ENCODE peak calls at places on chromosomes 12 and 14, in nine cellular contexts. N is HepG2, X is glutamatergic neuron, M is GM13976, F is NB4, G is bronchial epithelial cell, U is pancreas, B is GM23338, W is GM12865. E is an unnamed sample.

GRCh38 chr14:69573205-69573840 is 1.3 kb downstream of the CCDC177 start:
- DNase-seq in N (no peak), X (no peak), M (no peak), F (no peak), G (no peak), U (no peak), B (peak), W (no peak), E (no peak)

GRCh38 chr12:104677441-104678089 is 220.8 kb downstream of the CHST11 start:
- DNase-seq in N (no peak), X (no peak), M (no peak), F (no peak), G (peak), U (no peak), B (no peak), W (no peak), E (no peak)

GRCh38 chr12:48969160-48969771 is 2.3 kb downstream of the WNT10B start:
- DNase-seq in N (no peak), X (no peak), M (no peak), F (no peak), G (no peak), U (no peak), B (peak), W (no peak), E (no peak)

GRCh38 chr12:77625441-77625840 is 205.3 kb upstream of the NAV3 start:
- DNase-seq in N (no peak), X (no peak), M (no peak), F (no peak), G (peak), U (no peak), B (no peak), W (no peak), E (peak)

GRCh38 chr12:92551853-92552397 is 150.9 kb upstream of the PLEKHG7 start:
- DNase-seq in N (no peak), X (no peak), M (peak), F (peak), G (peak), U (no peak), B (no peak), W (peak), E (no peak)

GRCh38 chr12:63206908-63207307 is 55.9 kb upstream of the AVPR1A start:
- DNase-seq in N (no peak), X (no peak), M (no peak), F (peak), G (peak), U (peak), B (no peak), W (no peak), E (no peak)

GRCh38 chr12:92769124-92769901 is 66.5 kb downstream of the PLEKHG7 start:
- DNase-seq in N (no peak), X (no peak), M (peak), F (peak), G (peak), U (no peak), B (no peak), W (peak), E (no peak)

GRCh38 chr12:111066744-111067437 is 146.5 kb upstream of the MYL2 start:
- DNase-seq in N (no peak), X (no peak), M (no peak), F (peak), G (peak), U (no peak), B (peak), W (peak), E (no peak)

GRCh38 chr12:54762390-54762789 is 91.9 kb upstream of the MUCL1 start:
- DNase-seq in N (no peak), X (no peak), M (no peak), F (no peak), G (no peak), U (no peak), B (no peak), W (no peak), E (no peak)

GRCh38 chr14:68141531-68142088 is 322.0 kb downstream of the RAD51B start:
- DNase-seq in N (no peak), X (no peak), M (no peak), F (no peak), G (peak), U (no peak), B (no peak), W (no peak), E (no peak)

GRCh38 chr14:25406818-25407217 is 356.9 kb upstream of the STXBP6 start:
- DNase-seq in N (peak), X (peak), M (no peak), F (peak), G (peak), U (no peak), B (peak), W (peak), E (peak)

GRCh38 chr12:51593539-51593938 is 2.5 kb downstream of the SCN8A start:
- DNase-seq in N (peak), X (no peak), M (no peak), F (peak), G (peak), U (peak), B (peak), W (peak), E (peak)

GRCh38 chr14:101074124-101075024 is 170.9 kb upstream of the RTL1 start:
- DNase-seq in N (no peak), X (no peak), M (no peak), F (no peak), G (no peak), U (peak), B (no peak), W (no peak), E (no peak)

GRCh38 chr12:51600721-51601120 is 9.7 kb downstream of the SCN8A start:
- DNase-seq in N (no peak), X (no peak), M (no peak), F (no peak), G (no peak), U (no peak), B (no peak), W (no peak), E (no peak)

GRCh38 chr14:70052990-70053389 is 135.8 kb downstream of the SLC8A3 start:
- DNase-seq in N (peak), X (no peak), M (no peak), F (peak), G (peak), U (no peak), B (peak), W (peak), E (no peak)

GRCh38 chr12:31605531-31605930 is 14.6 kb upstream of the DENND5B start:
- DNase-seq in N (no peak), X (no peak), M (no peak), F (no peak), G (no peak), U (no peak), B (no peak), W (no peak), E (no peak)

GRCh38 chr12:63802012-63802608 is 22.4 kb downstream of the RXYLT1 start:
- DNase-seq in N (no peak), X (no peak), M (no peak), F (peak), G (peak), U (no peak), B (peak), W (peak), E (no peak)

GRCh38 chr14:59086241-59086899 is 102.1 kb upstream of the DAAM1 start:
- DNase-seq in N (no peak), X (no peak), M (no peak), F (no peak), G (no peak), U (no peak), B (no peak), W (no peak), E (peak)

GRCh38 chr14:89849931-89850330 is 104.6 kb downstream of the EFCAB11 start:
- DNase-seq in N (no peak), X (no peak), M (no peak), F (no peak), G (no peak), U (no peak), B (no peak), W (no peak), E (no peak)

GRCh38 chr12:114443607-114444421 is 37.9 kb upstream of the TBX5 start:
- DNase-seq in N (no peak), X (peak), M (no peak), F (no peak), G (no peak), U (no peak), B (peak), W (no peak), E (no peak)

GRCh38 chr14:31294736-31295398 is 87.3 kb upstream of the HECTD1 start:
- DNase-seq in N (no peak), X (no peak), M (no peak), F (no peak), G (no peak), U (no peak), B (no peak), W (no peak), E (no peak)

GRCh38 chr14:84490081-84490480 is 1039.9 kb upstream of the FLRT2 start:
- DNase-seq in N (no peak), X (no peak), M (no peak), F (no peak), G (no peak), U (no peak), B (no peak), W (no peak), E (no peak)

GRCh38 chr12:121404734-121405133 is 4.8 kb downstream of the RNF34 start:
- DNase-seq in N (peak), X (no peak), M (no peak), F (no peak), G (no peak), U (peak), B (no peak), W (no peak), E (no peak)

GRCh38 chr14:96203116-96203515 is 1.5 kb upstream of the BDKRB2 start:
- DNase-seq in N (no peak), X (no peak), M (no peak), F (no peak), G (no peak), U (peak), B (no peak), W (no peak), E (no peak)

GRCh38 chr12:20696181-20696580 is 1.0 kb downstream of the SLCO1C1 start:
- DNase-seq in N (no peak), X (no peak), M (no peak), F (no peak), G (no peak), U (no peak), B (no peak), W (no peak), E (no peak)

GRCh38 chr12:101021911-101022388 is 188.1 kb downstream of the SLC5A8 start:
- DNase-seq in N (peak), X (no peak), M (no peak), F (peak), G (peak), U (no peak), B (no peak), W (no peak), E (peak)

GRCh38 chr12:95723693-95724384 is 66.7 kb downstream of the NTN4 start:
- DNase-seq in N (no peak), X (no peak), M (no peak), F (no peak), G (no peak), U (no peak), B (no peak), W (no peak), E (no peak)

GRCh38 chr12:122506393-122506938 is 5.7 kb upstream of the ZCCHC8 start:
- DNase-seq in N (no peak), X (no peak), M (no peak), F (no peak), G (no peak), U (no peak), B (no peak), W (no peak), E (no peak)

GRCh38 chr12:54397157-54397556 is 12.6 kb upstream of the ZNF385A start:
- DNase-seq in N (no peak), X (no peak), M (no peak), F (no peak), G (no peak), U (no peak), B (no peak), W (peak), E (no peak)

GRCh38 chr14:72457641-72458040 is 436.3 kb downstream of the DPF3 start:
- DNase-seq in N (no peak), X (no peak), M (no peak), F (no peak), G (peak), U (no peak), B (no peak), W (no peak), E (peak)

GRCh38 chr14:69475194-69475818 is 9.2 kb upstream of the PLEKHD1 start:
- DNase-seq in N (peak), X (no peak), M (peak), F (peak), G (peak), U (no peak), B (peak), W (peak), E (no peak)

GRCh38 chr12:71942259-71942658 is 3.6 kb downstream of the TPH2 start:
- DNase-seq in N (no peak), X (no peak), M (no peak), F (no peak), G (no peak), U (no peak), B (no peak), W (no peak), E (no peak)

GRCh38 chr14:71597955-71598659 is 334.1 kb upstream of the RGS6 start:
- DNase-seq in N (no peak), X (no peak), M (peak), F (peak), G (no peak), U (no peak), B (no peak), W (peak), E (no peak)

GRCh38 chr14:20489093-20489994 is 16.0 kb upstream of the RNASE10 start:
- DNase-seq in N (peak), X (no peak), M (no peak), F (peak), G (peak), U (no peak), B (no peak), W (peak), E (no peak)

DNA sequence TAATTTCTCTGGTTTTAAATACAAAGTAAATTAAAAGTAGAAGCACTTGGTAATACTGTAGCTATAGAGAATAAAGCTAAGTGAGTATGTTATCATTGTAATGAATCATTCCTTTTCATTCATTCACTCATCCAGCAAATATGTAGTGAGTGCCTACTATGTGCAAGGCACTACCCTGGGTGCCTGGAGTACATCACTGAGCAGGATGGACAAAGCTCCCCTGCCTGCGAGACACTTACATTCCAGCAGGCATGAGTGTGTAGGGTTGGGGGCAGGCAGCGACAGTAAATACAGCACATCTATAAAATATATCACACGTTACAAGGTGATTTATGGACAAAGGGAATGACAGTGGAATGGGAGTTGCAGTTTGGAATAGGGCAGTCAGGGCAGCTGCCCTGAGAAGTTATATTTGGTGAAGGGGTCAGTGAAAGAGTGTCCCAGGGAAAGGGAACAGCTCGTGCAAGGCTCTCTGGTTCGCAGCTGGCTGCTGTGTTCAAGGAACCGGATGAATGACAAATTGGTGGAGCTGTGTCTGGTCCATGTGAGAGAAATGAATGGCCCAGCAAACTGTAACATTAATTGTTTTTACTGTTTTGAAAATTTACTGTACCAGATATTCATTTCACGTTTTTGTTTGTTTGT is 159.6 kb downstream of the CRADD start:
- DNase-seq in N (no peak), X (no peak), M (no peak), F (no peak), G (no peak), U (no peak), B (no peak), W (no peak), E (no peak)
- TF ChIP-seq CTCF in N (no peak), X (no peak), M (no peak), F (no peak), G (no peak), U (no peak), B (no peak), W (no peak), E (no peak)

GRCh38 chr12:119314290-119314689 is 20.2 kb upstream of the CCDC60 start:
- DNase-seq in N (no peak), X (no peak), M (no peak), F (no peak), G (no peak), U (no peak), B (no peak), W (no peak), E (no peak)

GRCh38 chr12:119307747-119308146 is 26.8 kb upstream of the CCDC60 start:
- DNase-seq in N (no peak), X (no peak), M (no peak), F (no peak), G (no peak), U (no peak), B (no peak), W (no peak), E (no peak)

GRCh38 chr12:119312904-119313303 is 21.6 kb upstream of the CCDC60 start:
- DNase-seq in N (no peak), X (no peak), M (no peak), F (no peak), G (no peak), U (no peak), B (no peak), W (no peak), E (no peak)

GRCh38 chr12:119311897-119312296 is 22.6 kb upstream of the CCDC60 start:
- DNase-seq in N (no peak), X (no peak), M (no peak), F (no peak), G (no peak), U (no peak), B (no peak), W (no peak), E (no peak)

GRCh38 chr12:119308743-119309456 is 25.6 kb upstream of the CCDC60 start:
- DNase-seq in N (no peak), X (peak), M (no peak), F (no peak), G (no peak), U (no peak), B (peak), W (no peak), E (no peak)
- TF ChIP-seq CTCF in N (no peak), X (no peak), M (no peak), F (no peak), G (no peak), U (no peak), B (no peak), W (no peak), E (no peak)

GRCh38 chr14:103838117-103838516 is 9.3 kb downstream of the PPP1R13B start:
- DNase-seq in N (peak), X (no peak), M (no peak), F (no peak), G (no peak), U (no peak), B (no peak), W (no peak), E (no peak)

GRCh38 chr14:103832046-103832445 is 15.3 kb downstream of the PPP1R13B start:
- DNase-seq in N (no peak), X (no peak), M (no peak), F (no peak), G (peak), U (no peak), B (no peak), W (no peak), E (no peak)

GRCh38 chr14:103836976-103837725 is 10.2 kb downstream of the PPP1R13B start:
- DNase-seq in N (no peak), X (no peak), M (no peak), F (no peak), G (no peak), U (no peak), B (no peak), W (no peak), E (no peak)

GRCh38 chr14:103833711-103834110 is 13.7 kb downstream of the PPP1R13B start:
- DNase-seq in N (no peak), X (no peak), M (no peak), F (no peak), G (no peak), U (no peak), B (no peak), W (no peak), E (no peak)

DNA sequence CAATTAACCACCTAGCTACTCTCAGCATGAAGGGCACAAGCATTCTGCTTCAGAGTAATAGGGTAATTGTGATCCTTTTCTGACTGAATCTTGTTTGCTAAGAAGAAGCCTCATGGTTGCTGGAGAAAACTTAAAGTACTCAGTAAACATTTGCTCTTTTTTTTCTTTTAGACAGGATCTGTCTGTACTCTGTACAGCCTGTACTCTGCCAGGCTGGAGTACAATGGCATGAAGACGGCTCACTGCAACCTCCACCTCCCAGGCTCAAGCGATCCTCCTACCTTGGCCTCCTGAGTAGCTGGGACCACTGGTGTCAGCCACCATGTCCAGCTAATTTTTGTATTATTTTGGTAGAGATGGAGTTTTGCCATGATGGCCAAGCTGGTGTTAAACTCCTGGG is 12.4 kb downstream of the PPP1R13B start:
- DNase-seq in N (no peak), X (no peak), M (no peak), F (no peak), G (no peak), U (no peak), B (no peak), W (no peak), E (no peak)
- TF ChIP-seq CTCF in N (no peak), X (no peak), M (no peak), F (no peak), G (no peak), U (no peak), B (no peak), W (no peak), E (no peak)

GRCh38 chr12:103626498-103626897 is 39.4 kb downstream of the STAB2 start:
- DNase-seq in N (peak), X (peak), M (no peak), F (no peak), G (peak), U (peak), B (peak), W (peak), E (peak)
- TF ChIP-seq CTCF in N (peak), X (no peak), M (no peak), F (no peak), G (peak), U (no peak), B (peak), W (no peak), E (peak)

DNA sequence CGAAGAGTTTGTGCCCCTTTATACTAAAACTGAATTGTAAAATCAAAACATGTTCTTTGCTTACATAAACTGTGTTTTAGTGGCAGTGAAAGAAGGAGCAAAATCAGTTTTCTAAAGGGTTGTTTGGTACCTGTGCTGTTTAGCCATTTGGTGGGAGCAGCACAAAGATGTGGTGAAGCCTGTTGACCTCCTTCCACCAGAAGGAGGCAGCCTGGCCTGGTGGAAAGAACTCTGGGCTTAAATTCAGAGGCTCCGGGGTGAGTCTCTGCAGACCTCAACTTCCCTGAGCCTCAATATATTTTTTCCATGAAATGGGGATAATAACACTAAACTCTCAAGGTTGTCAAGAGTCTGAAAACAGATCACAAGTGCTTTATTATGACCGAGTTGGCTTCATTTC is 502.5 kb downstream of the VRK1 start:
- DNase-seq in N (no peak), X (no peak), M (no peak), F (no peak), G (no peak), U (no peak), B (peak), W (peak), E (no peak)
- TF ChIP-seq CTCF in N (peak), X (no peak), M (peak), F (no peak), G (no peak), U (no peak), B (peak), W (peak), E (no peak)

E was measured in AG09309.